ENCODE peak calls at places on chromosomes 16 and 17, in ten cellular contexts. A, G, V, L, N, U, J, Q, E and Z are unnamed samples.

GRCh38 chr17:72812823-72813222 is 279.7 kb downstream of the SLC39A11 start:
- DNase-seq in N (peak), A (peak), L (no peak), E (no peak), J (no peak), Q (no peak), V (no peak), G (no peak), U (no peak), Z (no peak)

GRCh38 chr17:73750975-73751374 is 106.7 kb upstream of the SDK2 start:
- DNase-seq in E (no peak), J (no peak), V (no peak), U (peak), N (no peak), L (no peak), A (no peak), Q (no peak), G (no peak), Z (no peak)

GRCh38 chr17:82848022-82848592 is 8.3 kb upstream of the ZNF750 start:
- DNase-seq in G (no peak), Q (no peak), L (no peak), E (peak), A (peak), J (peak), V (no peak), U (peak), N (no peak), Z (peak)

GRCh38 chr16:54928421-54929089 is 2.1 kb upstream of the IRX5 start:
- DNase-seq in G (no peak), L (peak), Q (peak), J (no peak), E (peak), A (no peak), U (peak), N (no peak), V (no peak), Z (no peak)

GRCh38 chr17:65027305-65027704 is 29.2 kb downstream of the GNA13 start:
- DNase-seq in Q (peak), L (no peak), J (no peak), V (no peak), U (no peak), A (peak), G (no peak), N (peak), E (no peak), Z (no peak)

GRCh38 chr17:41920580-41920955 is 1.8 kb upstream of the ACLY start:
- DNase-seq in N (no peak), L (no peak), V (no peak), G (no peak), J (no peak), Q (no peak), U (no peak), E (no peak), A (no peak), Z (no peak)

GRCh38 chr17:16033729-16034349 is 34.2 kb downstream of the TTC19 start:
- DNase-seq in E (no peak), U (no peak), Q (no peak), G (no peak), L (no peak), N (no peak), V (no peak), A (no peak), J (no peak), Z (no peak)

GRCh38 chr17:15660077-15660476 is 24.0 kb downstream of the TRIM16 start:
- DNase-seq in G (no peak), Q (no peak), L (no peak), E (no peak), J (no peak), V (no peak), N (no peak), A (no peak), U (no peak), Z (no peak)

GRCh38 chr17:41939044-41939695 is 8.8 kb downstream of the ODAD4 start:
- DNase-seq in J (no peak), L (no peak), U (no peak), G (no peak), Q (no peak), E (no peak), V (no peak), A (no peak), N (no peak), Z (no peak)

GRCh38 chr16:89375021-89375420 is 115.3 kb downstream of the ANKRD11 start:
- DNase-seq in L (no peak), N (no peak), E (peak), U (no peak), J (no peak), G (no peak), V (no peak), Q (no peak), A (peak), Z (peak)

GRCh38 chr17:64245218-64246145 is 17.6 kb downstream of the TEX2 start:
- DNase-seq in E (no peak), Q (no peak), U (no peak), L (no peak), A (peak), V (no peak), N (no peak), G (no peak), J (no peak), Z (no peak)

GRCh38 chr17:80861892-80862291 is 129.7 kb upstream of the CHMP6 start:
- DNase-seq in J (no peak), Q (peak), L (no peak), U (no peak), E (peak), N (no peak), A (peak), V (no peak), G (no peak), Z (no peak)

GRCh38 chr17:48246623-48247022 is 139.1 kb downstream of the SNX11 start:
- DNase-seq in G (no peak), U (no peak), E (no peak), J (no peak), V (no peak), N (no peak), L (no peak), Q (peak), A (peak), Z (no peak)

GRCh38 chr17:41545829-41546410 is 17.8 kb upstream of the KRT19 start:
- DNase-seq in U (no peak), E (no peak), Q (no peak), N (no peak), V (no peak), G (no peak), J (no peak), A (no peak), L (no peak), Z (no peak)

GRCh38 chr16:57948027-57948426 is 22.9 kb downstream of the CNGB1 start:
- DNase-seq in E (no peak), Q (no peak), N (no peak), J (no peak), G (no peak), L (no peak), A (no peak), U (no peak), V (no peak), Z (no peak)

GRCh38 chr17:6712058-6712853 is 913 bp downstream of the SLC13A5 start:
- DNase-seq in E (no peak), N (no peak), V (no peak), J (no peak), G (no peak), U (no peak), A (no peak), L (no peak), Q (no peak), Z (no peak)

GRCh38 chr17:50909765-50910661 is 43.9 kb upstream of the TOB1 start:
- DNase-seq in V (no peak), N (no peak), U (peak), E (no peak), G (no peak), A (no peak), L (no peak), Q (no peak), J (no peak), Z (no peak)

GRCh38 chr16:88194397-88195020 is 188.2 kb upstream of the ZNF469 start:
- DNase-seq in J (peak), Q (no peak), G (no peak), E (no peak), A (peak), U (peak), L (no peak), N (no peak), V (peak), Z (peak)

GRCh38 chr16:86432691-86433090 is 77.6 kb upstream of the FOXF1 start:
- DNase-seq in V (no peak), Q (no peak), L (no peak), U (no peak), J (no peak), N (no peak), E (no peak), G (no peak), A (no peak), Z (peak)

GRCh38 chr17:40322417-40323315 is 13.7 kb downstream of the RARA start:
- DNase-seq in N (peak), G (peak), E (peak), L (peak), J (peak), Q (peak), U (peak), V (no peak), A (peak), Z (peak)

GRCh38 chr16:57585051-57585687 is 42.7 kb downstream of the ADGRG5 start:
- DNase-seq in G (no peak), N (no peak), A (no peak), Q (no peak), E (no peak), L (no peak), V (no peak), J (no peak), U (no peak), Z (peak)

GRCh38 chr17:80460286-80460881 is 16.0 kb downstream of the NPTX1 start:
- DNase-seq in E (no peak), V (peak), Q (no peak), G (no peak), J (no peak), A (no peak), U (no peak), N (no peak), L (no peak), Z (no peak)

GRCh38 chr17:64005734-64006167 is 7.6 kb downstream of the PRR29 start:
- DNase-seq in Q (peak), J (no peak), G (no peak), A (no peak), L (no peak), U (peak), N (no peak), E (peak), V (no peak), Z (no peak)

DNA sequence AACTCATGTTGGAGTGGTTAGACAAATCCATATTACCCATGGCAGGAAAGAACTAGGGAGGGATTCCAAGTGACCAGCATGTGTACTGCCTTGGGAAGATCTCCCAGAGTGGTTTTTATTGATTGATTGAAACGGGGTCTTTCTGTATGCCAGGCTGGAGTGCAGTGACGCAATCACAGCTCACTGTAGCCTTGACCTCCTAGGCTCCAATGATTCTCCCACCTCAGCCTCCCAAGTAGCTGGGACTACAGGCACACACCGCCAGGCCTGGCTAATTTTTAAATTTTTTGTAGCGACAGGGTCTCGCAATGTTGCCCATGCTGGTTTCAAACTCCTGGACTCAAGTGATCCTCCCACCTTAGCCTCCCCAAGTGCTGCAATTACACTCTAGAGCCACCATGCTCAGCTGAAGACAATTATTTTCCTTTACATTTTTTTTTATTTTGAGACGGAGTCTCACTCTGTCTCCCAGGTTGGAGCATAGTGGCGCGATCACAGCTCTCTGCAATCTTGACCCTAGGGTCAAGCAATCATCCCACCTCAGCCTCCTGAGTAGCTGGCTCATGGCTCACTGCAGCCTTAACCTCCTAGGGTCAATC is 2.5 kb upstream of the TMUB2 start:
- DNase-seq in J (no peak), G (no peak), U (no peak), L (peak), V (no peak), A (no peak), Q (no peak), E (no peak), N (no peak), Z (no peak)
- H3K4me3 ChIP-seq in J (no peak), G (no peak), U (no peak), L (no peak), V (no peak), A (no peak), Q (no peak), E (no peak), N (no peak), Z (no peak)

GRCh38 chr17:1200440-1200839 is 20.7 kb upstream of the ABR start:
- DNase-seq in G (no peak), L (peak), J (no peak), Q (no peak), U (no peak), V (no peak), N (no peak), A (no peak), E (no peak), Z (no peak)

GRCh38 chr17:1197781-1198490 is 18.2 kb upstream of the ABR start:
- DNase-seq in G (peak), J (peak), V (peak), N (no peak), A (no peak), U (peak), Q (no peak), L (peak), E (peak), Z (peak)

GRCh38 chr17:1196946-1197345 is 17.2 kb upstream of the ABR start:
- DNase-seq in L (peak), Q (no peak), V (no peak), A (no peak), U (no peak), E (no peak), N (no peak), G (no peak), J (no peak), Z (no peak)

GRCh38 chr17:1201132-1201702 is 21.4 kb upstream of the ABR start:
- DNase-seq in U (peak), Q (no peak), J (no peak), L (peak), A (no peak), E (peak), G (no peak), V (no peak), N (no peak), Z (peak)

GRCh38 chr17:1197379-1197778 is 17.6 kb upstream of the ABR start:
- DNase-seq in L (peak), U (peak), V (peak), G (no peak), A (peak), N (no peak), Q (no peak), J (peak), E (no peak), Z (no peak)
- H3K27ac ChIP-seq in L (peak), U (no peak), V (peak), G (peak), A (no peak), N (no peak), Q (no peak), J (peak), E (peak), Z (peak)

GRCh38 chr17:78822552-78822951 is 18.1 kb downstream of the USP36 start:
- DNase-seq in A (peak), J (no peak), G (no peak), L (no peak), V (no peak), N (no peak), Q (no peak), E (peak), U (no peak), Z (no peak)
- TF ChIP-seq POLR2A in A (peak), J (no peak), G (no peak), L (no peak), V (no peak), N (no peak), Q (no peak), E (no peak), U (no peak), Z (no peak)

DNA sequence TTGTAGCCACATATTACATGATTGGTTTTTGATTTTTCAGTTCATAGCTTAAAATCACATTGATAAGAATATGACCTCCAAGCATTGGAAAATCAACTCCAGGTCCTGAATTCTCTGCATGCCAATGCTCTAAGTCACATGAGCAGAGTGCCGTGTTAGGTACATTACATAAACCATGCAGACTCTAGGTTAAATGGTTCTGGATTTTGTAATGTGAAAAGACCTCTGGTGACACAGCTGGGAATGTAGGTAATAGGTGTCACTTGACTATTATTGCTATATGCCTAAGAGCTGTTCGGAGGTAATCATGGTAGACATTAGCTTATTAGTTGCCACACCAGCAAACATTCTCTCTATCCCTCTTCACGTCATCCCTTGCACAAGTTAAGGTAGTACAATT is 231.1 kb upstream of the SALL1 start:
- DNase-seq in U (peak), A (no peak), Q (no peak), G (no peak), E (no peak), N (no peak), V (no peak), L (no peak), J (no peak), Z (no peak)
- H3K4me3 ChIP-seq in U (no peak), A (no peak), Q (no peak), G (no peak), E (no peak), N (no peak), V (no peak), L (no peak), J (no peak), Z (no peak)